ENCODE peak calls at places on chromosomes 2 and 18, in six cellular contexts. Q, R, M, S, V and K are unnamed samples.

GRCh38 chr2:217756375-217757107 is 246.3 kb downstream of the TNS1 start:
- DNase-seq in Q (peak), R (peak), M (peak), S (peak), V (no peak), K (peak)

GRCh38 chr2:219486424-219486959 is 12.2 kb upstream of the GMPPA start:
- DNase-seq in Q (no peak), R (no peak), M (no peak), S (no peak), V (no peak), K (no peak)

GRCh38 chr2:176283268-176283667 is 14.0 kb downstream of the MTX2 start:
- DNase-seq in Q (no peak), R (no peak), M (no peak), S (no peak), V (no peak), K (no peak)

GRCh38 chr2:135647836-135648579 is 93.6 kb upstream of the UBXN4 start:
- DNase-seq in Q (no peak), R (no peak), M (no peak), S (no peak), V (no peak), K (no peak)

GRCh38 chr18:49733896-49734585 is 79.3 kb downstream of the ACAA2 start:
- DNase-seq in Q (no peak), R (no peak), M (no peak), S (no peak), V (no peak), K (no peak)

GRCh38 chr2:159094173-159094737 is 125.8 kb downstream of the TANC1 start:
- DNase-seq in Q (no peak), R (no peak), M (no peak), S (no peak), V (no peak), K (no peak)

GRCh38 chr2:192498747-192499146 is 304.0 kb upstream of the TMEFF2 start:
- DNase-seq in Q (no peak), R (no peak), M (no peak), S (no peak), V (no peak), K (no peak)

GRCh38 chr2:84646514-84646913 is 130.2 kb downstream of the DNAH6 start:
- DNase-seq in Q (no peak), R (no peak), M (no peak), S (no peak), V (no peak), K (no peak)

GRCh38 chr2:15050483-15050882 is 418.0 kb downstream of the LRATD1 start:
- DNase-seq in Q (no peak), R (no peak), M (no peak), S (no peak), V (no peak), K (no peak)

GRCh38 chr2:109591236-109591635 is 22.5 kb downstream of the SEPTIN10 start:
- DNase-seq in Q (no peak), R (no peak), M (no peak), S (no peak), V (no peak), K (no peak)

GRCh38 chr2:144830543-144830942 is 310.6 kb upstream of the ZEB2 start:
- DNase-seq in Q (no peak), R (no peak), M (no peak), S (no peak), V (no peak), K (no peak)

GRCh38 chr2:231928481-231928880 is 2.3 kb upstream of the NPPC start:
- DNase-seq in Q (no peak), R (no peak), M (peak), S (no peak), V (no peak), K (no peak)

GRCh38 chr2:9950521-9951271 is 797 bp upstream of the GRHL1 start:
- DNase-seq in Q (no peak), R (peak), M (no peak), S (peak), V (no peak), K (peak)

GRCh38 chr2:240895656-240896388 is at the start of gene MAB21L4:
- DNase-seq in Q (peak), R (no peak), M (peak), S (no peak), V (no peak), K (no peak)

GRCh38 chr2:132691556-132691955 is 21.6 kb upstream of the LYPD1 start:
- DNase-seq in Q (no peak), R (no peak), M (no peak), S (no peak), V (no peak), K (no peak)

GRCh38 chr2:10446631-10447030 is 1.5 kb downstream of the ODC1 start:
- DNase-seq in Q (no peak), R (no peak), M (no peak), S (no peak), V (no peak), K (no peak)

GRCh38 chr2:227491391-227491790 is 19.4 kb downstream of the AGFG1 start:
- DNase-seq in Q (no peak), R (no peak), M (no peak), S (no peak), V (no peak), K (no peak)

GRCh38 chr2:227499971-227500630 is 28.1 kb downstream of the AGFG1 start:
- DNase-seq in Q (no peak), R (no peak), M (peak), S (no peak), V (no peak), K (no peak)

GRCh38 chr2:227493524-227493923 is 21.6 kb downstream of the AGFG1 start:
- DNase-seq in Q (no peak), R (no peak), M (no peak), S (no peak), V (no peak), K (no peak)

DNA sequence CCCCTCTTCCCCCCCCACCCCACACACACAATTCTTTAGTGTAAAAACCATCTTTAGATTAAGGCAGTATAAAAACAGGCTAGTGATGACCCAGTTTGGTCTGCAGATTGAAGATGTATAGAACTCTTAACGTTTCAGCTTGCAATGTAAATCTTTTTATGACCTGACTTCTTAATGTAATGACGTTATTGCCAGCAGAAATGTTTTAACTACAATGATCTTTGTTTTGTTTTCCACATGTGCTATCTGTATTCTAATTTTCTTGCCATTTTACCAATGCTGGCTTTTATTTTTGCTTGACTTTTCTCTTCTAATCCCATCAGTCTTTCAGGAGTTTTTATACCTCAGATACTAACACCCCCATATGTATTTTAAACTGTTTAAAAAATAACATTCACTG is 25.2 kb downstream of the AGFG1 start:
- DNase-seq in Q (no peak), R (no peak), M (no peak), S (no peak), V (no peak), K (no peak)
- TF ChIP-seq TAF1 in Q (no peak), R (no peak), M (no peak), S (no peak), V (no peak), K (no peak)

DNA sequence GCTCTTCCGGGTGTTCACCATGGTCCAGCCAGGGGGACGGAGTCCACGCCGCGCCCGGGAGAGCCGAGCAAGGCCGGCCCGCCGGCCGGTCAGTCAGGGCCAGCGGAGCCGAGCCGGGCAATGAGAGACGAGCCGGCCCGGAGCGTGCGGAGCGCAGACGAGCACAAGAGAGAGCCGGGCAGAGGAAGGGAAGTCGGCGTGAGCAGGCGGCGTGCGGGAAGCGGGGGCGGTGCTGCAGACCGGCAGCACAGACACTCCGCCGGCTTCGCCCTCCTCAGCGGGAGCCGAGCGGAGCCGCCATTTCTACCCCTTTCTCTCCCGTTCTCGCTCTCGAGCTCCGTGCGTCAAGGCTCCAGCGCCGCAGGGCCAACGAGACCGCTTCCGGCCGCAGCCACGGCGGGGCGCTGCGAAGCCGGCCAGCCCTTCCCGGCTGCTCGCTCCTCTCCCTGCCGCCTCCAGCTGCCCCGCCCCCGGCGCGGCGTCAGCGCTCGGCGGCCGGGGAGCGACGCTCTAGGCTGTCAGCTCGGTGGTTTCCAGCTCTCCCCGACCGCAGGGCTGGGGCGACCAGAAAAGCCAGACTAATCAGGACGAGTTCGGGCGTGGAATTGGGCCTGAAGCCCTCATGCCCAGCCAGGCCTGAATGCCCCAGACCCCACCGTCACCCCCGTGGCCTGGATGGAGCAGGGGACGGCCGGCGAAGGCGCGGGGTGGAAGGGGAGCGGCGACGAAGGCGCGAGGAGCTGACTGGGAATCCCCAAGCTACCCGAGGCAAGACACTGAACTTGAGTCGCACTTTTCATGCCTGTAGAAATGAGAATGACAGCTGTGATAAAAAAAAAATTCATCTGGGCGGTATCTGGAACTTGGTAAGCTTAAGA is at the start of gene ATAD2B:
- DNase-seq in Q (peak), R (peak), M (peak), S (peak), V (peak), K (peak)
- TF ChIP-seq POLR2A in Q (peak), R (peak), M (peak), S (peak), V (peak), K (peak)

GRCh38 chr2:100524331-100524730 is 38.5 kb upstream of the PDCL3 start:
- DNase-seq in Q (no peak), R (no peak), M (no peak), S (no peak), V (no peak), K (no peak)
- TF ChIP-seq TAF1 in Q (no peak), R (no peak), M (no peak), S (no peak), V (no peak), K (no peak)

GRCh38 chr18:25228410-25228809 is 123.6 kb downstream of the ZNF521 start:
- DNase-seq in Q (no peak), R (no peak), M (no peak), S (no peak), V (no peak), K (no peak)
- TF ChIP-seq POLR2A in Q (no peak), R (no peak), M (no peak), S (no peak), V (no peak), K (no peak)

DNA sequence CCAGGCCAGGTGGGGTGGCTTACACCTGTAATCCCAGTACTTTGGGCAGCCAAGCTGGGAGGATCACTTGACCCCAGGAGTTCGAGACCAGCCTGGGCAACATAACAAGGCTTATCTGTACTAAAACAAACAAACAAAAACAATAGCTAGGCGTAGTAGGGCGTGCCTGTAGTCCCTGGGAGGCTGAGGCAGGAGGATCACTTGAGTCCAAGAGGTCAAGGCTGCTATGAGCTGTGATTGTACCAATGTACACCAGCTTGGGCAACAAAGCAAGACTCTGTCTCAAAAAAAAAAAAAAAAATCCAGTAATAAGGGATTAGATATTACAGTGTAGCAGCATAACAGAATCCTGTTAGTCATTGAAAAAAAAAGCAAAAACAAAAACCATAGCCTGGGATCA is 223.2 kb upstream of the FOSL2 start:
- DNase-seq in Q (no peak), R (no peak), M (peak), S (no peak), V (no peak), K (no peak)
- TF ChIP-seq TAF1 in Q (no peak), R (no peak), M (no peak), S (no peak), V (no peak), K (no peak)

GRCh38 chr2:148022351-148022750 is 1.5 kb downstream of the MBD5 start:
- DNase-seq in Q (no peak), R (no peak), M (no peak), S (no peak), V (no peak), K (no peak)

GRCh38 chr2:148020036-148020357 is 540 bp downstream of the ORC4 start:
- DNase-seq in Q (no peak), R (no peak), M (no peak), S (no peak), V (no peak), K (no peak)

GRCh38 chr2:148022882-148023281 is 2.0 kb downstream of the MBD5 start:
- DNase-seq in Q (no peak), R (no peak), M (no peak), S (no peak), V (no peak), K (no peak)

GRCh38 chr2:148020358-148021058 is at the start of gene ORC4:
- DNase-seq in Q (peak), R (peak), M (peak), S (peak), V (peak), K (peak)

GRCh38 chr2:148021059-148021985 is at the start of gene MBD5:
- DNase-seq in Q (peak), R (peak), M (peak), S (peak), V (peak), K (peak)
- TF ChIP-seq POLR2A in Q (no peak), R (no peak), M (no peak), S (peak), V (peak), K (no peak)

GRCh38 chr18:59846814-59847490 is 52.8 kb upstream of the PMAIP1 start:
- DNase-seq in Q (no peak), R (peak), M (no peak), S (no peak), V (peak), K (peak)

GRCh38 chr18:59848002-59848401 is 51.8 kb upstream of the PMAIP1 start:
- DNase-seq in Q (no peak), R (no peak), M (no peak), S (no peak), V (no peak), K (no peak)

GRCh38 chr18:59852548-59852947 is 47.2 kb upstream of the PMAIP1 start:
- DNase-seq in Q (no peak), R (no peak), M (no peak), S (no peak), V (no peak), K (no peak)

GRCh38 chr18:59853380-59853779 is 46.4 kb upstream of the PMAIP1 start:
- DNase-seq in Q (no peak), R (no peak), M (no peak), S (no peak), V (no peak), K (no peak)

DNA sequence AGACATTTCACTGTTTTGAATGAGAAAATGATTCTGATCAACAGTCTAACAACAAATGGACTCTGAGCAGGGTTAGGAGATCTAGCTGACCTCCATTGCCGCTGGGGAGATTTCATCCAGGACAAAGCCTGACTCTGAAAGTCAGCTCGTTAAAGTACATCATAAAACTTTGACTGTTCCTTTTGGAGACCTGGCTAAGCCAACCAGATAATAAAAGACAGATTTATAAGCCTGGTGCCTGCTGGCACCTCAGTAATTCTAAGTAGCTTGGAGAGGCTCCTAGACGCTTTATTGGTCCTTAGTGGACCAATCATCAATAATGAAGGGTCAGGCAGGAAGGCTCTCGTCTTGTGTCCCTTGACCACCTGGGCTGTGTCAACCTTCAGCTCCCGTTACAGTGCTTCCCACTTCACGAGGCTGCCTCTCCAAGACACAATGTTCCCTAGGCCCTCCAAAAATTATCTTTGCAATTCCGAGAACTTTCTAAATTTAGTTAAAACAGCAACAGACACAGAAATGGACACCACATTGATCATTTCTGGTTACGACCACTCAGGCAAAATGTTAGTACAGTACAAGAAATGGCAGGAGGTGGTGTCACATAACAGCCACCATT is 47.9 kb upstream of the PMAIP1 start:
- DNase-seq in Q (no peak), R (no peak), M (no peak), S (no peak), V (no peak), K (no peak)
- TF ChIP-seq TAF1 in Q (no peak), R (no peak), M (no peak), S (no peak), V (no peak), K (no peak)

DNA sequence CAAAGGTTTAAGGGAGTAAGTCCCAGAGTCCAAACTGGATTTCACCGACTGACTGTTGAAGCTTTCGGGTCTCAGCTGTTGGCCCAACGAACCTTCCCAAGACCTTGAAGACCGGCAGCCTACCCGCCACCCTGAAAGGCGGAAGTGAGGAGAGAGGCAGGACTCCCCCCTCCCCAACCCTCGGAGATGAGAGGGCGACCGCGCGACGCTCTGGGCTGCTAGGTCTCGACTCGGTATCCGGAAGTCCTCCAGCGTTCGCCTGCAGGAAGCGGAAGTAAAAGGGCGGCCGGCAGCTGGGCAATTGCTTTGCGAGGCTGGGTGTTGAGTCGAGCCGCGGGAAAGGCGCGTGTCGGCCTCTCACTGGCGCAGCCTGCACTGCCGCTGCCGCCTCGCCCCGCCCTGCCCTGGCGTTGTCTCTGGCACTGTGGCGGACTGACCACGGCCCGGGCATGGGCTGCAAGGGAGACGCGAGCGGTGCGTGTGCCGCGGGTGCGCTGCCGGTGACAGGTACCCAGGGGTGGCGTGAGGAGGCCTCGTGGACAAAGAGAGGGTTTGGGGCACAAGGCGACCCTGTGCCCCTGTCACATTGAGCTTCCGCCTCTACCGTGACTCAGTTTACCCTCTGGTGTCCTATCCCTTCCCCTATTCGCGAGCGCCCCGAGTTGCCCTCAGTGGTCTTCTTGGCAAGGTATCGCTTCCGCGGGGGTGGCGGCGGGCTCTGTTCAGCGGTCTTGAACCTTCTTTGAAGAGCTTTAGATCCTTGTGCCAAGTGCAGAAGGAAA is at the start of gene UGGT1:
- DNase-seq in Q (peak), R (peak), M (peak), S (peak), V (peak), K (peak)
- TF ChIP-seq POLR2A in Q (peak), R (peak), M (peak), S (peak), V (peak), K (peak)

GRCh38 chr2:95391641-95392310 is 10.7 kb upstream of the FAHD2A start:
- DNase-seq in Q (no peak), R (no peak), M (peak), S (no peak), V (no peak), K (no peak)
- TF ChIP-seq TAF1 in Q (no peak), R (no peak), M (no peak), S (no peak), V (no peak), K (no peak)

DNA sequence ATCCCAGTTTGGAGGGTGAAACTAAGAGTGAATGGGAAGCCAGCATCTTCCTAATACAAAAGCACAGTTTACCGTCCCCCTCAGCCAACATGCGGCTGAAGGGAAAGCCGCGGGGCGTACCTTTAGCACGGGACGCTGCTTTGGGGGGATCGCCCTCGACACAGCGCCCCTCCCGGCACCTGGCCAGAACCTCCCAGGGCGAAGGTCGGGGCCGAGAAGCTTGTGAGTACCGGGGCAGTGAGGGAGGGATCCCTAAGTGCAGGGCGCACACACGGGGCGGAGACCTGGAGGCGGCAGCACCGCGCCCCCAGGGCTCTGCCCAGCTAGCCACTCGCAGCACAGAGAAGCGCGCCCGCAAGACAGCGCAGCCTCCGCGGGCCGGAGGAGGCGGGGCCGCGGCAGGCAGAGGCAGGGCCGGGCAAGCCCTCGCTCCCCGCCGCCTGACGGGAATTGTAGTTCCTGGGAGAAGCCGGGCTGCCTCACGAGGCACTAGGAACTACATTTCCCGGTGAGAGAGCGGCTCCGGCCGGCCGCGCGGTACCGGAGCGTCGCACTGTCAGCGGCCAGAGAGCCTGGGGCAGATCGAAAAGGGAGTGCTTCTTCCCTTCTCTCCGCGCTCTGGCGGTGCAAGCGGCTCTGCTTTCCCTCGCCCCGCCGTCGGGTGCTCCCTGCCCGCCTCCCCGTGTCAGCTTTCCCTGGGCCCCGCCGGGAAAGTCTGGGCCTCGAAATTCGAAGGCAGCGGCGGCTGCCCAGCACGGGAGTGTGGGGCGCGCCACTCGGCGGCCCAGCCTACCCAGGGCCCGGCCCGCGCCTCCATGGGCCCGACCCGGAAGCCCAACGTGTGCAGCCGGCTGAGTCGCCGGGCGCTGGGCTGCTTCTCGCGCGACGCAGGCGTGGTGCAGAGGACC is at the start of the genes DCAF17 and METTL8:
- DNase-seq in Q (peak), R (peak), M (peak), S (peak), V (peak), K (peak)
- TF ChIP-seq POLR2A in Q (peak), R (peak), M (peak), S (peak), V (peak), K (peak)